ENCODE peak calls at places on chromosome 9, in nine cellular contexts. S is ureter; C is caudate nucleus; D is transverse colon; W is CD4-positive, alpha-beta T cell; Y is NCI-H1436; I is GM03348; E is fibroblast of lung; T is pancreas. V is an unnamed sample.

GRCh38 chr9:6007770-6008168 is 7.7 kb downstream of the RANBP6 start:
- DNase-seq in S (peak; percentile 80), C (peak; percentile 84), D (peak; percentile 86), W (peak; percentile 80), Y (peak; percentile 66), I (peak; percentile 86), E (peak; percentile 63), T (peak; percentile 87), V (peak; percentile 51)

GRCh38 chr9:95494416-95495371 is 22.1 kb downstream of the PTCH1 start:
- DNase-seq in S (peak; percentile 86), C (no peak), D (peak; percentile 82), W (peak; percentile 91), Y (peak; percentile 72), I (no peak), E (peak; percentile 37), T (peak; percentile 36), V (peak; percentile 58)

GRCh38 chr9:76887951-76888350 is 18.0 kb downstream of the PRUNE2 start:
- DNase-seq in S (no peak), C (no peak), D (no peak), W (no peak), Y (no peak), I (no peak), E (no peak), T (no peak), V (no peak)

GRCh38 chr9:91354846-91355245 is 6.9 kb downstream of the AUH start:
- DNase-seq in S (no peak), C (no peak), D (no peak), W (no peak), Y (no peak), I (no peak), E (peak; percentile 62), T (no peak), V (no peak)

GRCh38 chr9:137205126-137206069 is at the start of the genes NDOR1 and TMEM203:
- DNase-seq in S (peak; percentile 92), C (peak; percentile 87), D (peak; percentile 94), W (peak; percentile 87), Y (peak; percentile 80), I (peak; percentile 95), E (peak; percentile 78), T (peak; percentile 91), V (peak; percentile 100)

GRCh38 chr9:34566191-34566849 is 23.2 kb downstream of the CNTFR start:
- DNase-seq in S (no peak), C (no peak), D (no peak), W (no peak), Y (no peak), I (no peak), E (no peak), T (no peak), V (no peak)

GRCh38 chr9:109969559-109970237 is 189.7 kb downstream of the PALM2AKAP2 start:
- DNase-seq in S (no peak), C (no peak), D (no peak), W (no peak), Y (no peak), I (no peak), E (no peak), T (no peak), V (no peak)

GRCh38 chr9:125401317-125401716 is 139.7 kb downstream of the GAPVD1 start:
- DNase-seq in S (no peak), C (no peak), D (no peak), W (no peak), Y (no peak), I (no peak), E (no peak), T (no peak), V (no peak)

GRCh38 chr9:113886003-113886324 is 9.9 kb downstream of the ZNF618 start:
- DNase-seq in S (no peak), C (no peak), D (no peak), W (no peak), Y (no peak), I (peak; percentile 32), E (peak; percentile 25), T (no peak), V (no peak)

GRCh38 chr9:76709020-76709419 is 55.2 kb upstream of the PCA3 start:
- DNase-seq in S (no peak), C (no peak), D (no peak), W (no peak), Y (no peak), I (no peak), E (no peak), T (no peak), V (no peak)

GRCh38 chr9:28134577-28134976 is 561.3 kb upstream of the C9orf72 start:
- DNase-seq in S (no peak), C (no peak), D (no peak), W (no peak), Y (peak; percentile 2), I (no peak), E (no peak), T (no peak), V (no peak)

GRCh38 chr9:133490865-133491655 is 12.2 kb upstream of the SLC2A6 start:
- DNase-seq in S (no peak), C (no peak), D (no peak), W (no peak), Y (no peak), I (no peak), E (no peak), T (no peak), V (no peak)

GRCh38 chr9:109640232-109641078 is 139.5 kb upstream of the PALM2AKAP2 start:
- DNase-seq in S (peak; percentile 46), C (no peak), D (peak; percentile 8), W (no peak), Y (peak; percentile 84), I (peak; percentile 67), E (peak; percentile 39), T (peak; percentile 32), V (no peak)

GRCh38 chr9:97900103-97900737 is 22.1 kb downstream of the TRMO start:
- DNase-seq in S (no peak), C (no peak), D (no peak), W (no peak), Y (no peak), I (peak; percentile 59), E (peak; percentile 51), T (no peak), V (no peak)

GRCh38 chr9:98540476-98540875 is 168.3 kb downstream of the GABBR2 start:
- DNase-seq in S (no peak), C (no peak), D (no peak), W (no peak), Y (no peak), I (no peak), E (no peak), T (no peak), V (no peak)

GRCh38 chr9:91100878-91101450 is 260.8 kb downstream of the AUH start:
- DNase-seq in S (peak; percentile 54), C (no peak), D (peak; percentile 21), W (no peak), Y (no peak), I (no peak), E (peak; percentile 63), T (no peak), V (no peak)

GRCh38 chr9:16044116-16044881 is 491.5 kb downstream of the CCDC171 start:
- DNase-seq in S (no peak), C (no peak), D (no peak), W (no peak), Y (no peak), I (no peak), E (peak; percentile 77), T (no peak), V (no peak)

GRCh38 chr9:78015242-78015641 is 16.4 kb downstream of the GNAQ start:
- DNase-seq in S (no peak), C (no peak), D (no peak), W (no peak), Y (no peak), I (no peak), E (no peak), T (no peak), V (no peak)

GRCh38 chr9:95193480-95193879 is 124.0 kb downstream of the FANCC start:
- DNase-seq in S (no peak), C (no peak), D (no peak), W (no peak), Y (no peak), I (no peak), E (no peak), T (no peak), V (no peak)

GRCh38 chr9:11933926-11934325 is 759.3 kb upstream of the TYRP1 start:
- DNase-seq in S (no peak), C (no peak), D (no peak), W (no peak), Y (peak; percentile 38), I (peak; percentile 59), E (peak; percentile 92), T (no peak), V (no peak)

GRCh38 chr9:136525841-136526499 is 19.9 kb downstream of the NOTCH1 start:
- DNase-seq in S (no peak), C (no peak), D (peak; percentile 62), W (no peak), Y (no peak), I (no peak), E (no peak), T (no peak), V (no peak)

GRCh38 chr9:134318481-134318891 is 7.8 kb upstream of the RXRA start:
- DNase-seq in S (no peak), C (no peak), D (no peak), W (no peak), Y (no peak), I (no peak), E (no peak), T (no peak), V (no peak)

GRCh38 chr9:27347889-27348288 is 50.9 kb upstream of the EQTN start:
- DNase-seq in S (no peak), C (no peak), D (no peak), W (no peak), Y (no peak), I (no peak), E (no peak), T (no peak), V (no peak)

GRCh38 chr9:131999692-132000551 is 79.7 kb downstream of the MED27 start:
- DNase-seq in S (no peak), C (no peak), D (no peak), W (no peak), Y (no peak), I (peak; percentile 46), E (peak; percentile 68), T (no peak), V (no peak)

GRCh38 chr9:33164138-33164809 is 2.9 kb downstream of the B4GALT1 start:
- DNase-seq in S (no peak), C (no peak), D (peak; percentile 37), W (no peak), Y (no peak), I (no peak), E (no peak), T (no peak), V (no peak)

GRCh38 chr9:4662108-4662988 is at the start of gene PLPP6:
- DNase-seq in S (peak; percentile 94), C (peak; percentile 95), D (peak; percentile 93), W (peak; percentile 72), Y (peak; percentile 80), I (peak; percentile 93), E (peak; percentile 80), T (peak; percentile 92), V (peak; percentile 59)

GRCh38 chr9:92642599-92642998 is 27.3 kb downstream of the IPPK start:
- DNase-seq in S (peak; percentile 19), C (no peak), D (no peak), W (no peak), Y (no peak), I (no peak), E (no peak), T (no peak), V (no peak)

GRCh38 chr9:36056896-36057295 is 20.2 kb downstream of the RECK start:
- DNase-seq in S (no peak), C (no peak), D (no peak), W (no peak), Y (no peak), I (no peak), E (no peak), T (no peak), V (no peak)

GRCh38 chr9:135663451-135663770 is 302 bp downstream of the LCN9 start:
- DNase-seq in S (no peak), C (no peak), D (no peak), W (no peak), Y (no peak), I (no peak), E (no peak), T (no peak), V (no peak)

GRCh38 chr9:8457814-8458213 is 658.2 kb upstream of the DMAC1 start:
- DNase-seq in S (no peak), C (no peak), D (no peak), W (no peak), Y (no peak), I (no peak), E (no peak), T (no peak), V (no peak)

GRCh38 chr9:6049798-6050197 is 34.4 kb upstream of the RANBP6 start:
- DNase-seq in S (no peak), C (no peak), D (peak; percentile 32), W (no peak), Y (no peak), I (peak; percentile 9), E (no peak), T (no peak), V (no peak)

V was measured in GM12892.